ENCODE peak calls at places on chromosome 1, in ten cellular contexts. D, R, P, X, V, Q, F, N, M and C are unnamed samples.

GRCh38 chr1:115170972-115171392 is 81.7 kb upstream of the TSPAN2 start:
- DNase-seq in D (no peak), R (no peak), P (no peak), X (no peak), V (no peak), Q (no peak), F (no peak), N (no peak), M (no peak), C (peak)

GRCh38 chr1:9920606-9921005 is 10.5 kb upstream of the CTNNBIP1 start:
- DNase-seq in D (no peak), R (no peak), P (no peak), X (no peak), V (no peak), Q (no peak), F (no peak), N (no peak), M (no peak), C (no peak)

GRCh38 chr1:168623003-168623828 is 46.8 kb downstream of the XCL1 start:
- DNase-seq in D (no peak), R (peak), P (no peak), X (no peak), V (no peak), Q (no peak), F (no peak), N (no peak), M (peak), C (no peak)

GRCh38 chr1:236334893-236335545 is 53.3 kb upstream of the ERO1B start:
- DNase-seq in D (no peak), R (no peak), P (no peak), X (no peak), V (no peak), Q (no peak), F (no peak), N (no peak), M (no peak), C (no peak)

GRCh38 chr1:201483373-201483949 is 14.5 kb upstream of the PHLDA3 start:
- DNase-seq in D (no peak), R (no peak), P (no peak), X (no peak), V (no peak), Q (no peak), F (no peak), N (peak), M (no peak), C (no peak)

GRCh38 chr1:67586596-67586995 is 98.4 kb upstream of the GADD45A start:
- DNase-seq in D (no peak), R (no peak), P (no peak), X (no peak), V (no peak), Q (no peak), F (no peak), N (no peak), M (no peak), C (no peak)

GRCh38 chr1:197304626-197305200 is 36.7 kb downstream of the CRB1 start:
- DNase-seq in D (no peak), R (no peak), P (no peak), X (no peak), V (no peak), Q (no peak), F (no peak), N (no peak), M (no peak), C (no peak)

GRCh38 chr1:119982006-119982405 is 85.7 kb upstream of the ADAM30 start:
- DNase-seq in D (no peak), R (no peak), P (no peak), X (peak), V (no peak), Q (no peak), F (no peak), N (no peak), M (no peak), C (no peak)

GRCh38 chr1:204123376-204123775 is 28.5 kb downstream of the ETNK2 start:
- DNase-seq in D (peak), R (no peak), P (no peak), X (peak), V (peak), Q (no peak), F (no peak), N (no peak), M (no peak), C (no peak)

GRCh38 chr1:81832573-81832972 is 31.8 kb downstream of the ADGRL2 start:
- DNase-seq in D (no peak), R (no peak), P (no peak), X (no peak), V (peak), Q (no peak), F (no peak), N (no peak), M (no peak), C (no peak)

GRCh38 chr1:63640633-63641567 is 47.7 kb downstream of the PGM1 start:
- DNase-seq in D (no peak), R (no peak), P (no peak), X (no peak), V (no peak), Q (no peak), F (no peak), N (no peak), M (no peak), C (no peak)

GRCh38 chr1:194466706-194467105 is 1280.3 kb upstream of the B3GALT2 start:
- DNase-seq in D (no peak), R (no peak), P (no peak), X (no peak), V (peak), Q (no peak), F (no peak), N (no peak), M (no peak), C (no peak)

GRCh38 chr1:23539698-23540266 is 8.7 kb upstream of the E2F2 start:
- DNase-seq in D (peak), R (peak), P (peak), X (peak), V (peak), Q (peak), F (peak), N (peak), M (peak), C (peak)

GRCh38 chr1:229048896-229049295 is 222.0 kb upstream of the RAB4A start:
- DNase-seq in D (no peak), R (no peak), P (no peak), X (no peak), V (no peak), Q (no peak), F (no peak), N (peak), M (no peak), C (peak)

GRCh38 chr1:167322483-167322882 is 101.8 kb downstream of the POU2F1 start:
- DNase-seq in D (no peak), R (no peak), P (no peak), X (no peak), V (no peak), Q (no peak), F (no peak), N (no peak), M (no peak), C (no peak)

GRCh38 chr1:153190373-153190772 is 12.9 kb upstream of the LELP1 start:
- DNase-seq in D (no peak), R (peak), P (no peak), X (no peak), V (peak), Q (no peak), F (no peak), N (no peak), M (no peak), C (no peak)

GRCh38 chr1:172040466-172040865 is 199.2 kb downstream of the DNM3 start:
- DNase-seq in D (no peak), R (no peak), P (no peak), X (peak), V (no peak), Q (no peak), F (no peak), N (no peak), M (no peak), C (no peak)

GRCh38 chr1:118963138-118963455 is 25.0 kb downstream of the TBX15 start:
- DNase-seq in D (no peak), R (no peak), P (no peak), X (no peak), V (no peak), Q (no peak), F (no peak), N (no peak), M (no peak), C (no peak)

GRCh38 chr1:172746091-172746949 is 87.4 kb downstream of the FASLG start:
- DNase-seq in D (no peak), R (peak), P (no peak), X (peak), V (no peak), Q (no peak), F (no peak), N (peak), M (peak), C (no peak)

GRCh38 chr1:190140644-190141043 is 337.0 kb downstream of the BRINP3 start:
- DNase-seq in D (no peak), R (no peak), P (no peak), X (no peak), V (no peak), Q (no peak), F (no peak), N (no peak), M (no peak), C (no peak)

GRCh38 chr1:160544647-160545046 is 21.6 kb upstream of the SLAMF6 start:
- DNase-seq in D (no peak), R (no peak), P (no peak), X (no peak), V (peak), Q (no peak), F (no peak), N (no peak), M (no peak), C (no peak)

GRCh38 chr1:55443175-55443933 is 228.2 kb upstream of the USP24 start:
- DNase-seq in D (peak), R (peak), P (no peak), X (peak), V (no peak), Q (peak), F (peak), N (peak), M (peak), C (peak)

GRCh38 chr1:17232759-17233661 is 15.9 kb upstream of the PADI3 start:
- DNase-seq in D (peak), R (peak), P (no peak), X (peak), V (no peak), Q (no peak), F (no peak), N (no peak), M (no peak), C (no peak)

GRCh38 chr1:89254658-89255287 is 17.9 kb downstream of the GBP5 start:
- DNase-seq in D (no peak), R (no peak), P (no peak), X (peak), V (no peak), Q (no peak), F (no peak), N (no peak), M (no peak), C (no peak)

GRCh38 chr1:243713470-243714186 is 136.4 kb downstream of the AKT3 start:
- DNase-seq in D (no peak), R (no peak), P (no peak), X (no peak), V (no peak), Q (no peak), F (no peak), N (no peak), M (no peak), C (no peak)

GRCh38 chr1:74673351-74674111 is at the start of gene ERICH3:
- DNase-seq in D (no peak), R (no peak), P (peak), X (no peak), V (peak), Q (no peak), F (no peak), N (no peak), M (no peak), C (no peak)

GRCh38 chr1:4596486-4596885 is 57.9 kb upstream of the AJAP1 start:
- DNase-seq in D (no peak), R (no peak), P (no peak), X (no peak), V (no peak), Q (peak), F (no peak), N (no peak), M (no peak), C (no peak)

GRCh38 chr1:4593106-4593505 is 61.3 kb upstream of the AJAP1 start:
- DNase-seq in D (no peak), R (no peak), P (no peak), X (no peak), V (no peak), Q (no peak), F (no peak), N (no peak), M (no peak), C (no peak)

GRCh38 chr1:4595341-4596225 is 58.8 kb upstream of the AJAP1 start:
- DNase-seq in D (no peak), R (no peak), P (no peak), X (no peak), V (no peak), Q (peak), F (no peak), N (no peak), M (no peak), C (no peak)

GRCh38 chr1:4597020-4597419 is 57.4 kb upstream of the AJAP1 start:
- DNase-seq in D (no peak), R (no peak), P (no peak), X (no peak), V (no peak), Q (peak), F (no peak), N (no peak), M (no peak), C (no peak)

GRCh38 chr1:4594286-4594991 is 60.0 kb upstream of the AJAP1 start:
- DNase-seq in D (no peak), R (no peak), P (no peak), X (no peak), V (no peak), Q (no peak), F (no peak), N (no peak), M (no peak), C (no peak)
- TF ChIP-seq CTCF in D (no peak), R (no peak), P (no peak), X (no peak), V (no peak), Q (no peak), F (no peak), N (no peak), M (no peak), C (no peak)

GRCh38 chr1:59678809-59679228 is 135.9 kb upstream of the HOOK1 start:
- DNase-seq in D (no peak), R (peak), P (no peak), X (peak), V (no peak), Q (no peak), F (no peak), N (no peak), M (peak), C (peak)
- H3K4me3 ChIP-seq in D (no peak), R (no peak), P (no peak), X (no peak), V (no peak), Q (no peak), F (no peak), N (no peak), M (no peak), C (no peak)

DNA sequence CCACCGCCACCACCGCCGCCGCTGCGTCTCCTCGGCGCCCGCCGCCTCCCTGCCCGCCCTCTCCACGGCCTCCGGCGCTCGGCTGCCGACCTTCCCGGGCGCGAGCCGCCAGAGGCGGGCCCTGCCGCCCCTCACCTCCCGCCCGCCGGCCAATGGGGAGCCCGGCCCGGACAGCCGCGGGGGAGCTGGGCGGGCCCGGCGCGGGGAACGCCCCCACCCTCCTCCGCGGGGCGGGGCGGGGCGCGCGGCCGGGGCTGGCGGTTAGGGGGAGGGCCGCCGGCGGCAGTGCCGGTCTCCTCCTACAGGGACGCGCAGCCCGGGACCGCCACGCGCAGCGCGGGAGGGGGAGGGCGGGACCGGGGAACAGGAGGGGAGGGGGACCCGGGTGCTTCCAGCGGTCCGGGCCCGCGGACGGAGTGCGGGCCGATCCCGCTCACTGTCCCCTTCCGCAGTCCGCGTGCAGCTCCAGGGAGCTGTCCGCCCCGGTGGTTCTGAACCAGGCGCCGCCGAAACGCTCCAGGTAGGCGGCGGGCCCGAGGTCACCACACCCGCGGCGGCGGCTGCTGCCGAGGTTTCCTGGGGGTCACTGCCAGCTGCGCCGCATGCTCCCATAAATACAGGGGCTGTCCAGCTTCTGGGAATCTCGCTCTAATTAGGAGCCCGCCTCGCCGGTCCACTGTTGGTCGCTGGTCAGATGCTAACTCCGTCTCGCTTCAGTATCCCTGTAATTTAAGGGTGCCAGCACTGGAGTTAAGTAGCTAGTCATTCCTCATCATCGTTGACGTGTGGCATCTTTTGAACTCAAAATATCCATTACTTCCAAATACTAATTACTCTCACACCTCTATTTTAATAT is at the start of gene PGBD5:
- DNase-seq in D (peak), R (no peak), P (peak), X (peak), V (peak), Q (peak), F (peak), N (peak), M (peak), C (peak)
- TF ChIP-seq POLR2AphosphoS5 in D (no peak), R (no peak), P (no peak), X (no peak), V (peak), Q (no peak), F (no peak), N (no peak), M (no peak), C (no peak)

DNA sequence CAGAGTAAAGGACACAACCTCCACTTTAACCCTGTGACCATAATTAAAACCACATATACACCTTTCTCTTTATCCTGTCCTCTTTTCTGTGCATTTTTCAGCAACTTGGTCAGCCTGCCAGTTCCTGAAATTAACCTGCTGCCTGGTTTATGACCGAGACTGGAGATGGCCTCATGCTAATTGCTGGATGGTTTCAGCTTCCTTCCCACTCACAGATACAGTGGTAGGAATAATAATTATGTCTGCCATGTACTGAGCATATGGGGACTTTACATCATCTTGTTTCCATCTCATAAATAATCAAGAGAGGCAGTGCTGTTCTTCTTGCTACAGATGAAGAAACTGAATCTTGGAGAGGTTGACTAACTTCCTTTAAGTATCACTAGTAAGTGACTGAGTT is 148.2 kb downstream of the NOS1AP start:
- DNase-seq in D (no peak), R (no peak), P (no peak), X (no peak), V (no peak), Q (no peak), F (no peak), N (no peak), M (no peak), C (no peak)
- TF ChIP-seq CTCF in D (no peak), R (no peak), P (no peak), X (no peak), V (no peak), Q (no peak), F (no peak), N (no peak), M (no peak), C (no peak)

DNA sequence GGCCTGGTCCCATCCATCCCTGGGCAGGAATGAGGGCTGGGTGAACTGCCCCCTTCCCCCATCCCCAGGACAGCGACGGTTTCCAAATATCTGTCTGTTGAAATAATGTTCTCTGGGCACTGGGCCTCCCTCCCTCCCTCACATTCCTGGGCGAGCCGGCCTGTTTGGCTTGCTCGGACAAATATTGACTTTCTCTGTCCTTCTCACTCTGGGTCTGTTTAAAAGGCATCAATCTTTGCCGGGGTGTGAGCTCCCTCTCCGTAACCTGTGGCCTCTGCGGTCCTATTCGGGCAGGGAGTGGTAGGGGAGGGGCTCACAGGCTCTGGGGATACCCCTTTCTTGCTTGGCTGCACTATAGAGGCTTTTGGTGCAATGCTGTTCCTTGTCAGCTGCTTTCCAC is 40.2 kb downstream of the FOXD2 start:
- DNase-seq in D (peak), R (no peak), P (no peak), X (no peak), V (no peak), Q (peak), F (no peak), N (peak), M (peak), C (no peak)
- H3K4me3 ChIP-seq in D (no peak), R (no peak), P (no peak), X (no peak), V (no peak), Q (no peak), F (no peak), N (no peak), M (no peak), C (no peak)

GRCh38 chr1:117045644-117046043 is 14.5 kb upstream of the TTF2 start:
- DNase-seq in D (no peak), R (no peak), P (no peak), X (peak), V (no peak), Q (no peak), F (no peak), N (no peak), M (no peak), C (peak)
- TF ChIP-seq POLR2AphosphoS5 in D (no peak), R (no peak), P (no peak), X (no peak), V (no peak), Q (no peak), F (no peak), N (no peak), M (no peak), C (no peak)

GRCh38 chr1:50970508-50970885 is 452 bp downstream of the CDKN2C start:
- DNase-seq in D (no peak), R (no peak), P (no peak), X (no peak), V (no peak), Q (no peak), F (no peak), N (no peak), M (no peak), C (no peak)

GRCh38 chr1:50968021-50968883 is 1.8 kb upstream of the CDKN2C start:
- DNase-seq in D (peak), R (peak), P (peak), X (peak), V (peak), Q (peak), F (peak), N (peak), M (peak), C (peak)

GRCh38 chr1:50969611-50970507 is at the start of gene CDKN2C:
- DNase-seq in D (peak), R (no peak), P (peak), X (peak), V (peak), Q (peak), F (peak), N (peak), M (peak), C (peak)

GRCh38 chr1:50967416-50968020 is 2.5 kb upstream of the CDKN2C start:
- DNase-seq in D (no peak), R (no peak), P (no peak), X (peak), V (no peak), Q (no peak), F (no peak), N (no peak), M (no peak), C (no peak)

GRCh38 chr1:50968884-50969610 is 998 bp upstream of the CDKN2C start:
- DNase-seq in D (peak), R (no peak), P (peak), X (peak), V (peak), Q (peak), F (peak), N (no peak), M (peak), C (no peak)
- TF ChIP-seq CTCF in D (no peak), R (no peak), P (no peak), X (no peak), V (no peak), Q (no peak), F (no peak), N (no peak), M (no peak), C (no peak)